ENCODE peak calls at places on chromosome 20, in ten cellular contexts. D is HL-60, E is thoracic aorta, C is ascending aorta, M is progenitor cell of endocrine pancreas, H is choroid plexus epithelial cell, U is fibroblast of mammary gland, N is endothelial cell, X is AG10803, R is IMR-90. K is an unnamed sample.

GRCh38 chr20:33277471-33278441 is 5.3 kb upstream of the BPIFB1 start:
- DNase-seq in D (no peak), E (no peak), C (no peak), M (no peak), H (no peak), U (no peak), N (no peak), X (no peak), R (no peak), K (no peak)

GRCh38 chr20:45415822-45416637 is at the start of gene PIGT:
- DNase-seq in D (peak; percentile 65), E (no peak), C (peak; percentile 64), M (peak; percentile 54), H (peak; percentile 76), U (peak; percentile 68), N (peak; percentile 78), X (peak; percentile 79), R (peak; percentile 72), K (peak; percentile 94)

GRCh38 chr20:21302645-21303060 is 478 bp upstream of the XRN2 start:
- DNase-seq in D (no peak), E (no peak), C (no peak), M (no peak), H (no peak), U (peak; percentile 17), N (no peak), X (no peak), R (no peak), K (no peak)

GRCh38 chr20:56890011-56890410 is 260.9 kb downstream of the TFAP2C start:
- DNase-seq in D (no peak), E (no peak), C (no peak), M (no peak), H (no peak), U (no peak), N (no peak), X (no peak), R (no peak), K (no peak)

GRCh38 chr20:13771853-13772453 is 12.8 kb downstream of the ESF1 start:
- DNase-seq in D (no peak), E (no peak), C (no peak), M (no peak), H (peak; percentile 48), U (peak; percentile 36), N (no peak), X (peak; percentile 34), R (peak; percentile 27), K (no peak)

GRCh38 chr20:63831696-63832686 is 927 bp upstream of the ZBTB46 start:
- DNase-seq in D (no peak), E (no peak), C (no peak), M (peak; percentile 59), H (peak; percentile 68), U (no peak), N (peak; percentile 65), X (no peak), R (no peak), K (no peak)

GRCh38 chr20:33005908-33006775 is 1.4 kb upstream of the BPIFB2 start:
- DNase-seq in D (no peak), E (no peak), C (no peak), M (no peak), H (no peak), U (no peak), N (no peak), X (no peak), R (no peak), K (no peak)

GRCh38 chr20:21693322-21693721 is 12.1 kb upstream of the PAX1 start:
- DNase-seq in D (no peak), E (no peak), C (no peak), M (no peak), H (no peak), U (no peak), N (no peak), X (no peak), R (no peak), K (no peak)

GRCh38 chr20:17612287-17612974 is 42.6 kb downstream of the DSTN start:
- DNase-seq in D (no peak), E (no peak), C (no peak), M (no peak), H (peak; percentile 87), U (peak; percentile 54), N (no peak), X (peak; percentile 79), R (peak; percentile 50), K (peak; percentile 89)

GRCh38 chr20:3072530-3073250 is 1.3 kb downstream of the OXT start:
- DNase-seq in D (no peak), E (no peak), C (no peak), M (no peak), H (no peak), U (no peak), N (no peak), X (no peak), R (no peak), K (peak; percentile 77)

GRCh38 chr20:10696650-10697049 is 22.9 kb upstream of the JAG1 start:
- DNase-seq in D (no peak), E (no peak), C (no peak), M (no peak), H (no peak), U (no peak), N (no peak), X (no peak), R (no peak), K (no peak)

GRCh38 chr20:41657655-41658054 is 39.5 kb upstream of the CHD6 start:
- DNase-seq in D (no peak), E (no peak), C (no peak), M (no peak), H (no peak), U (no peak), N (no peak), X (no peak), R (no peak), K (no peak)

GRCh38 chr20:17795449-17796095 is 95.8 kb downstream of the BANF2 start:
- DNase-seq in D (no peak), E (no peak), C (no peak), M (no peak), H (no peak), U (peak; percentile 44), N (no peak), X (no peak), R (no peak), K (no peak)

GRCh38 chr20:14688045-14688444 is 350.6 kb upstream of the FLRT3 start:
- DNase-seq in D (no peak), E (no peak), C (no peak), M (no peak), H (no peak), U (no peak), N (no peak), X (no peak), R (no peak), K (no peak)

GRCh38 chr20:1793821-1794220 is 101.4 kb upstream of the SIRPA start:
- DNase-seq in D (no peak), E (no peak), C (no peak), M (no peak), H (no peak), U (no peak), N (no peak), X (no peak), R (no peak), K (no peak)

GRCh38 chr20:33992145-33992922 is 1.4 kb upstream of the RALY start:
- DNase-seq in D (no peak), E (no peak), C (no peak), M (no peak), H (peak; percentile 46), U (peak; percentile 41), N (no peak), X (no peak), R (peak; percentile 54), K (no peak)

GRCh38 chr20:23136893-23137745 is 51.0 kb upstream of the CD93 start:
- DNase-seq in D (no peak), E (no peak), C (no peak), M (no peak), H (no peak), U (no peak), N (no peak), X (no peak), R (no peak), K (no peak)
- TF ChIP-seq CTCF in D (no peak), E (no peak), C (no peak), M (no peak), H (no peak), U (no peak), N (no peak), X (no peak), R (no peak), K (no peak)

DNA sequence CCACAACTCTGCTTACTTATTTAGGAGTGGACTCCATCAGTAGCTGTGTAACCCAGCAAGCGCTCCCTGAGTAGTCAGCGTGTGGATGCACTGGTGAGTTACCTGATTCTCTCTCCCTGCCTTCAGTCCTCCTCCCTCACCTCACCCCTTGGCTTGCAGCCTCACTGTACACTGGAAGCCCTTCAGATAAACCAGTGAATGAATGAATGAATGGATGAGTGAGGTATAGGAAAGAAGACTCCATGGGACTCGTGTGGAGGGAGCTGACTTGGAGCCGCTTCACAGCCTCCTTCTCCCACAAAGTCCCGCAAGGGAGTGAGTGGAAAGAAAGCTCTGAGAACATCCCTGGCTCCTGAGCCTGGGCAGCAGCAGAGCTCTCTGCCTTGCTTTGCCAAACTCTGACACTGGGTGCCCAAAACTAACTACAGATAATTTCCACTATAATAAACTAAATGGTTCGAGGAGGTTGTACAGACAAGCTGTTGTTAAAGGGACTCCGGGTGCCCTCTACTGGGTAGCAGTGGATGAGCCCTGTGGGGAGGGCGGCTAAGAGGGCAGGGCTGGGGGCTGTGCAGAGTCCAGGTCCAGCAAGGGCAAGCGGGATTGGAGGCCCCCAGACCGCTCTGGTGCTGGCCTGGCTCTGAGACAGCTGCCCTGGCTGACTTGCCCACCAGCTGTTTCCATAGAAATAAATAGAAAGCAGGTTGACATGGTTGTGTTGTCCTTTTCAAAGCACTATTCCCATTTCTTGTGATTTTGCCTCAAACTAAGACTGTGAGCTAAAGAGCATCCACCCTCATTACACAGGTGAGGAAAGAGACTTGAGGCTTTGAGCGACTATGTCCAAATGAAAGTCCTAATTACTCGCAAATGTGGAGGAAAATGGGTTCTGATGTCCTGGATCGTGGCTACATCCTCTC is 167.7 kb upstream of the CST7 start:
- DNase-seq in D (no peak), E (no peak), C (no peak), M (no peak), H (peak; percentile 72), U (peak; percentile 40), N (peak; percentile 44), X (peak; percentile 39), R (peak; percentile 36), K (peak; percentile 57)
- TF ChIP-seq CTCF in D (peak; percentile 5), E (no peak), C (no peak), M (peak; percentile 52), H (peak; percentile 90), U (peak; percentile 65), N (no peak), X (peak; percentile 78), R (peak; percentile 58), K (peak; percentile 81)

GRCh38 chr20:62549029-62549428 is 73.2 kb upstream of the GATA5 start:
- DNase-seq in D (no peak), E (no peak), C (no peak), M (no peak), H (no peak), U (no peak), N (no peak), X (no peak), R (no peak), K (no peak)
- TF ChIP-seq CTCF in D (no peak), E (no peak), C (no peak), M (no peak), H (no peak), U (no peak), N (no peak), X (no peak), R (no peak), K (no peak)

GRCh38 chr20:43375586-43375985 is 82.1 kb upstream of the SRSF6 start:
- DNase-seq in D (no peak), E (no peak), C (no peak), M (no peak), H (no peak), U (peak; percentile 35), N (no peak), X (no peak), R (peak; percentile 43), K (no peak)

GRCh38 chr20:43372051-43372450 is 85.6 kb upstream of the SRSF6 start:
- DNase-seq in D (no peak), E (no peak), C (no peak), M (no peak), H (no peak), U (no peak), N (no peak), X (peak; percentile 25), R (no peak), K (no peak)
- TF ChIP-seq CTCF in D (no peak), E (no peak), C (no peak), M (no peak), H (no peak), U (no peak), N (no peak), X (no peak), R (no peak), K (no peak)

K was measured in chondrocyte.